ENCODE peak calls at places on chromosomes 11 and 22, in six cellular contexts. One of them, this sample, is unnamed.

GRCh38 chr11:127226376-127226775 is 225.8 kb upstream of the KIRREL3 start:
- DNase-seq in HepG2: no peak
- DNase-seq in H1: no peak
- DNase-seq in HCT116: no peak
- DNase-seq in GM12878: no peak
- DNase-seq in K562: no peak
- DNase-seq in this sample: no peak

GRCh38 chr11:6681949-6682348 is 1.2 kb downstream of the MRPL17 start:
- DNase-seq in HepG2: no peak
- DNase-seq in H1: no peak
- DNase-seq in HCT116: no peak
- DNase-seq in GM12878: no peak
- DNase-seq in K562: peak
- DNase-seq in this sample: no peak

GRCh38 chr11:116052603-116053537 is 548.7 kb upstream of the CADM1 start:
- DNase-seq in HepG2: no peak
- DNase-seq in H1: no peak
- DNase-seq in HCT116: no peak
- DNase-seq in GM12878: no peak
- DNase-seq in K562: no peak
- DNase-seq in this sample: no peak

GRCh38 chr22:19970479-19971275 is 29.1 kb upstream of the TXNRD2 start:
- DNase-seq in HepG2: peak
- DNase-seq in H1: peak
- DNase-seq in HCT116: no peak
- DNase-seq in GM12878: no peak
- DNase-seq in K562: peak
- DNase-seq in this sample: peak

GRCh38 chr11:122711831-122712378 is 56.4 kb downstream of the UBASH3B start:
- DNase-seq in HepG2: no peak
- DNase-seq in H1: no peak
- DNase-seq in HCT116: no peak
- DNase-seq in GM12878: no peak
- DNase-seq in K562: no peak
- DNase-seq in this sample: peak

GRCh38 chr11:6646631-6647281 is 8.9 kb downstream of the DCHS1 start:
- DNase-seq in HepG2: no peak
- DNase-seq in H1: no peak
- DNase-seq in HCT116: no peak
- DNase-seq in GM12878: peak
- DNase-seq in K562: no peak
- DNase-seq in this sample: no peak

GRCh38 chr22:17638182-17638431 is 450 bp upstream of the BCL2L13 start:
- DNase-seq in HepG2: no peak
- DNase-seq in H1: no peak
- DNase-seq in HCT116: no peak
- DNase-seq in GM12878: no peak
- DNase-seq in K562: no peak
- DNase-seq in this sample: no peak

GRCh38 chr11:70314730-70315129 is 44.2 kb downstream of the PPFIA1 start:
- DNase-seq in HepG2: no peak
- DNase-seq in H1: no peak
- DNase-seq in HCT116: no peak
- DNase-seq in GM12878: peak
- DNase-seq in K562: no peak
- DNase-seq in this sample: peak

GRCh38 chr11:116948375-116948774 is 111.0 kb upstream of the APOA1 start:
- DNase-seq in HepG2: no peak
- DNase-seq in H1: no peak
- DNase-seq in HCT116: peak
- DNase-seq in GM12878: no peak
- DNase-seq in K562: no peak
- DNase-seq in this sample: no peak

GRCh38 chr11:111376453-111376871 is 2.6 kb downstream of the POU2AF1 start:
- DNase-seq in HepG2: no peak
- DNase-seq in H1: no peak
- DNase-seq in HCT116: no peak
- DNase-seq in GM12878: no peak
- DNase-seq in K562: no peak
- DNase-seq in this sample: no peak

GRCh38 chr11:77154381-77155081 is 26.5 kb downstream of the MYO7A start:
- DNase-seq in HepG2: no peak
- DNase-seq in H1: no peak
- DNase-seq in HCT116: no peak
- DNase-seq in GM12878: no peak
- DNase-seq in K562: no peak
- DNase-seq in this sample: peak

GRCh38 chr11:94767701-94768601 is at the start of gene AMOTL1:
- DNase-seq in HepG2: no peak
- DNase-seq in H1: peak
- DNase-seq in HCT116: peak
- DNase-seq in GM12878: no peak
- DNase-seq in K562: peak
- DNase-seq in this sample: peak

GRCh38 chr11:77191823-77192495 is 63.9 kb downstream of the MYO7A start:
- DNase-seq in HepG2: peak
- DNase-seq in H1: peak
- DNase-seq in HCT116: peak
- DNase-seq in GM12878: no peak
- DNase-seq in K562: peak
- DNase-seq in this sample: no peak

GRCh38 chr11:76646882-76647534 is 23.5 kb downstream of the LRRC32 start:
- DNase-seq in HepG2: no peak
- DNase-seq in H1: no peak
- DNase-seq in HCT116: no peak
- DNase-seq in GM12878: no peak
- DNase-seq in K562: no peak
- DNase-seq in this sample: no peak

GRCh38 chr22:23063539-23064380 is 6.6 kb upstream of the GNAZ start:
- DNase-seq in HepG2: no peak
- DNase-seq in H1: peak
- DNase-seq in HCT116: no peak
- DNase-seq in GM12878: no peak
- DNase-seq in K562: no peak
- DNase-seq in this sample: no peak

GRCh38 chr11:17595526-17596309 is 48.7 kb downstream of the OTOG start:
- DNase-seq in HepG2: no peak
- DNase-seq in H1: peak
- DNase-seq in HCT116: no peak
- DNase-seq in GM12878: no peak
- DNase-seq in K562: no peak
- DNase-seq in this sample: no peak

GRCh38 chr11:30852645-30853044 is 266.5 kb upstream of the MPPED2 start:
- DNase-seq in HepG2: no peak
- DNase-seq in H1: no peak
- DNase-seq in HCT116: no peak
- DNase-seq in GM12878: no peak
- DNase-seq in K562: no peak
- DNase-seq in this sample: no peak

DNA sequence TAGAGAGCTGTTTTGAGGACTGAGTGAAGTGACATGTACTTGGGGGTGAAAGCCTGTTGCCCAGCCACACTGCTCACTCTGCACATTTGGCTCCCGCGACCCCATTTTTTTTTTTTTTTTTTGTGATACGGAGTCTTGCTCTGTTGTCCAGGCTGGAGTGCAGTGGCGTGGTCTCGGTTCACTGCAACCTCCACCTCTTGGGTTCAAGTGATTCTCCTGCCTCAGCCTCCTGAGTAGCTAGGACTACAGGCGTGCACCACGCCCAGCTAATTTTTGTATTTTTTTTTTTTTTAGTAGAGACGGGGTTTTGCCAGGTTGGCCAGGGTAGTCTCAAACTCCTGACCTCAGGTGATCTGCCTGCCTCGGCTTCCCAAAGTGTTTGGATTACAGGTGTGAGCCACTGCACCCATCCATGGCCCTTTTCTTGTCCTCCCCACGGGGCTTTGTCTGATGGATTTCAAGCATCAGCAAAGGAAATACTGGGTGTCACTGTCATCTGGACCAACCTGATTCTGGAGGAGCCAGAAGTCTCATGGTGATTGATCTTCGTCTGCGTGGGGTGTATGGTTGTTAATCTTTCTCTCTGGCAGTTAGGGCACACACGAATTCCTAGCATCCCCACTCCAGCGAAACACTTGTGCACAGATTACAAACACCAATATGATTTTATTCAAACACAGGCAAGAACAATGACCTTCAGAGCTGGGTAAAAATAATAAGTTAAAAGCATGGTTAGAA is 3.4 kb upstream of the UCP3 start:
- DNase-seq in HepG2: no peak
- DNase-seq in H1: no peak
- DNase-seq in HCT116: no peak
- DNase-seq in GM12878: no peak
- DNase-seq in K562: no peak
- DNase-seq in this sample: no peak
- TF ChIP-seq EZH2 in HepG2: no peak
- TF ChIP-seq EZH2 in H1: no peak
- TF ChIP-seq EZH2 in HCT116: no peak
- TF ChIP-seq EZH2 in GM12878: no peak
- TF ChIP-seq EZH2 in K562: no peak
- TF ChIP-seq EZH2 in this sample: no peak

GRCh38 chr11:28702450-28702790 is 594.2 kb downstream of the METTL15 start:
- DNase-seq in HepG2: no peak
- DNase-seq in H1: no peak
- DNase-seq in HCT116: peak
- DNase-seq in GM12878: no peak
- DNase-seq in K562: no peak
- DNase-seq in this sample: no peak

GRCh38 chr11:28699701-28700100 is 591.5 kb downstream of the METTL15 start:
- DNase-seq in HepG2: no peak
- DNase-seq in H1: no peak
- DNase-seq in HCT116: no peak
- DNase-seq in GM12878: no peak
- DNase-seq in K562: no peak
- DNase-seq in this sample: no peak

GRCh38 chr11:28703371-28703770 is 595.2 kb downstream of the METTL15 start:
- DNase-seq in HepG2: no peak
- DNase-seq in H1: no peak
- DNase-seq in HCT116: no peak
- DNase-seq in GM12878: no peak
- DNase-seq in K562: no peak
- DNase-seq in this sample: peak

GRCh38 chr11:28702871-28703270 is 594.7 kb downstream of the METTL15 start:
- DNase-seq in HepG2: no peak
- DNase-seq in H1: no peak
- DNase-seq in HCT116: no peak
- DNase-seq in GM12878: no peak
- DNase-seq in K562: no peak
- DNase-seq in this sample: peak

DNA sequence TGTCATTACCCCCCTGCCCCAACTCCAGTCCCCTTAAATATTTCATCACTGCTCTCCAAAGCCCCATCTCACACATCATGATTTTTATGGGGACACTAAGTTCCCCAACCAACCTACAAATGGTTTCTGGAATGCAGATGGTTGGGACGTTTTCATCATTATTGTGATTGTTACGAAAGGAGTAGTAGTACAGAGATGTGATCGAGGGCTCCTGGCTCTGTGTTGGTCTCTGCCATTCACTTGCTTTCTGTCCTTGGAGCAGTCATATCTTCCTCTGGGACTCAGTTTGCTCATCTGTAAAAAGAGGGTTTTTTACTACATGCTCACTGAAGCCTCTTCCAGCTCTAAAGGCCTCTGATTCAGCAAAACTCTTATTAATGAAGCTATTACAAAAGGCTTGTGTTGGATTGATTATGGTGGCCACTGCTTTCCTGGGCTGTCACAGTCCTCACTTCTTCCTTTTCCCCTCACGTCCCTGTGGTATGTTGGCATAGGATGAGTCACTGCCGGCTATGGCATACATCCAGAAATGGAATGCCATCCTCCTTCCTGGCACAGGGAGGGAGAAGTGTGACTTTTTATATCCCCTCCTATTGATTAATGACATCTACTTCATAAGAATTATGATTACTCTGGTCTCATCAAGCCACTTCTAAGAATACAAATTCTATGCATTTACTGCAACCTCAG is 593.7 kb downstream of the METTL15 start:
- DNase-seq in HepG2: no peak
- DNase-seq in H1: no peak
- DNase-seq in HCT116: peak
- DNase-seq in GM12878: no peak
- DNase-seq in K562: no peak
- DNase-seq in this sample: peak
- H3K4me2 ChIP-seq in HepG2: no peak
- H3K4me2 ChIP-seq in H1: no peak
- H3K4me2 ChIP-seq in HCT116: peak
- H3K4me2 ChIP-seq in GM12878: no peak
- H3K4me2 ChIP-seq in K562: no peak
- H3K4me2 ChIP-seq in this sample: peak

DNA sequence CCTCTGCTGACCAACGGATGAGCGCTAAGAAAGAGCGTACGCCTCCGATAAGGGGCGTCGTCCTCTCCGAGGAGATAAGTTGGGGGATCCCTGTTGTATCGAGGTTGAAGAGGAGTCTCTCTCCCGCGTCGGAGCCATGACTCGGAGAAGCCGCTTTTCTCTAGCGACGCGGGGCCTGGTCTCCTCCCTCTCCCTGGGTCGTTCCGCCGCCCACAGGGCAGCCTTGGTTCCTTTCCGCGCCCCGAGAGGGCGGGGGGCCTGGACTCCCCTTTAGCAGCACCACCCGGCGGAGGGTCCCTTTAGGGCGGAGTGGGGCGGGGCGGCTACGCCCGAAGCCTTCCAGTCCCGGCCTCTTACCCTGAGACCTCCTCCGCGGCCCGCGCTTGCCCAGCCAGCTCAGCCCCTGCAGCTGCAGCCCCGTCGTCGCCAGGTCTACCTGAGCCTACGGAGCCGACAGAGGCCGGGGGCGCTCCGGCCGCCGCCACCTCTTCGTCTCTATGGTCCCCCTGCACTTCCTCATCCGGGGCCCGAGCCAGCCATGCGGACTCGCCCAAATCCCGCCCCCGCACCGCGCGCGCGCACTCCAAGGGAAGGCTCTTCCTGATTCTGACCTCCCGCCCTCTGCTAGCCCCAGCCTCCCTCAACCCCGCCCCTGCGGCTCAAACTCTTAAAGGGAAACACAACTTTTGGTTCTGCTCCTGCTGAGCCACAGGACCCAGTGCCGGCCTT is at the start of gene PRR14L:
- DNase-seq in HepG2: peak
- DNase-seq in H1: peak
- DNase-seq in HCT116: peak
- DNase-seq in GM12878: peak
- DNase-seq in K562: peak
- DNase-seq in this sample: peak
- TF ChIP-seq POLR2A in HepG2: peak
- TF ChIP-seq POLR2A in H1: peak
- TF ChIP-seq POLR2A in HCT116: peak
- TF ChIP-seq POLR2A in GM12878: peak
- TF ChIP-seq POLR2A in K562: peak
- TF ChIP-seq POLR2A in this sample: peak

DNA sequence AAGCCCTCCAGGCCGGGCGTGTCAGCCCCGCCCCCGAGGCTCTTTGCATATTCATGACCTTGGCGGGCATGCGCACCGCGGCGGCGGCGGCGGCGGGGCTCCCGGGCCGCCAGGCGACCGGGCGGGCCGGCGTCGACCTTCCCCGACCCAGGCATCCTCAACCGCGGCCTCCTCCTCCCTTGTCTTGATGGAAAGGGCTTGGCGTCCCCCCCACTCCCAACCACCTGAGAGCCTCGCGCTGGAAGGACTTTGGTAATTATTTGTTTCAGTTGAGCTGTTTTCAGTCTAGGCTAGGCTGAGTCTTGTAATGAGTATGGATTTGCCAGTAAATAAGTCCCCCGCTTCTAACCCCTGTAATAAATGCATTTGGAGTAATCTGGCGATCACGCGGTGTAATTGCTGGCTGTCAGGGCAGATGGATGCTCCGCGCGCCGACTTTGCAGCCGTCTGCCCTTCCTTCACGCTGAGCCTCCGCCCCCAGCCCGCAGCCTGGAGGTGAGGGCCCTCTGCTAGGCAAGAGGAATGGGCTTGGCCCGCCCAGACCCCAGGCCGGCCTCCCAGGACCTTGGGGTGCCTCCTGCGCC is 25.2 kb downstream of the FLRT1 start:
- DNase-seq in HepG2: no peak
- DNase-seq in H1: peak
- DNase-seq in HCT116: no peak
- DNase-seq in GM12878: no peak
- DNase-seq in K562: peak
- DNase-seq in this sample: peak
- TF ChIP-seq EZH2 in HepG2: no peak
- TF ChIP-seq EZH2 in H1: no peak
- TF ChIP-seq EZH2 in HCT116: no peak
- TF ChIP-seq EZH2 in GM12878: no peak
- TF ChIP-seq EZH2 in K562: no peak
- TF ChIP-seq EZH2 in this sample: no peak